ENCODE peak calls at places on chromosomes 3 and 15, in eight cellular contexts. H is CD4-positive, alpha-beta T cell; N is endothelial cell; L is CD8-positive, alpha-beta T cell; Z is esophagus squamous epithelium; Q is upper lobe of right lung; I is adrenal gland; W is natural killer cell. G is an unnamed sample.
A peak's percentile ranks its signal among the peaks of the same experiment; 100 is the strongest.

GRCh38 chr3:29694783-29695182 is 413.9 kb downstream of the RBMS3 start:
- DNase-seq in H (no peak), N (no peak), L (no peak), Z (no peak), Q (no peak), I (no peak), W (no peak), G (peak; percentile 81)

GRCh38 chr3:16289144-16289889 is 24.3 kb downstream of the OXNAD1 start:
- DNase-seq in H (no peak), N (no peak), L (no peak), Z (no peak), Q (no peak), I (no peak), W (no peak), G (no peak)

GRCh38 chr3:23648965-23649328 is 156.8 kb upstream of the UBE2E1 start:
- DNase-seq in H (no peak), N (no peak), L (no peak), Z (no peak), Q (no peak), I (peak; percentile 31), W (no peak), G (no peak)

GRCh38 chr3:29279830-29280229 is 1.0 kb upstream of the RBMS3 start:
- DNase-seq in H (no peak), N (no peak), L (no peak), Z (no peak), Q (no peak), I (no peak), W (no peak), G (no peak)

GRCh38 chr15:64096486-64097431 is 977 bp downstream of the SNX1 start:
- DNase-seq in H (no peak), N (no peak), L (no peak), Z (no peak), Q (no peak), I (no peak), W (no peak), G (peak; percentile 52)

GRCh38 chr3:189493271-189493670 is 137.9 kb upstream of the TP63 start:
- DNase-seq in H (no peak), N (no peak), L (no peak), Z (no peak), Q (no peak), I (no peak), W (no peak), G (no peak)

GRCh38 chr3:114223146-114223545 is 14.2 kb downstream of the ZNF80 start:
- DNase-seq in H (no peak), N (no peak), L (no peak), Z (no peak), Q (no peak), I (no peak), W (no peak), G (no peak)

GRCh38 chr15:60814062-60814461 is 335.1 kb upstream of the ICE2 start:
- DNase-seq in H (no peak), N (no peak), L (no peak), Z (no peak), Q (no peak), I (no peak), W (no peak), G (no peak)

GRCh38 chr3:31802981-31803380 is 178.1 kb downstream of the OSBPL10 start:
- DNase-seq in H (no peak), N (no peak), L (no peak), Z (no peak), Q (no peak), I (no peak), W (no peak), G (no peak)

GRCh38 chr3:54792584-54792983 is 135.3 kb downstream of the LRTM1 start:
- DNase-seq in H (no peak), N (no peak), L (no peak), Z (no peak), Q (no peak), I (no peak), W (no peak), G (no peak)

GRCh38 chr3:11576453-11576852 is 67.3 kb downstream of the VGLL4 start:
- DNase-seq in H (no peak), N (no peak), L (no peak), Z (no peak), Q (no peak), I (no peak), W (no peak), G (no peak)

GRCh38 chr3:196514350-196514716 is 813 bp downstream of the SMCO1 start:
- DNase-seq in H (no peak), N (no peak), L (no peak), Z (no peak), Q (no peak), I (no peak), W (no peak), G (no peak)

GRCh38 chr15:75178171-75178937 is 23.3 kb upstream of the C15orf39 start:
- DNase-seq in H (no peak), N (peak; percentile 35), L (no peak), Z (no peak), Q (peak; percentile 84), I (peak; percentile 24), W (no peak), G (no peak)

GRCh38 chr3:61725851-61726333 is 164.5 kb downstream of the PTPRG start:
- DNase-seq in H (no peak), N (no peak), L (no peak), Z (no peak), Q (no peak), I (peak; percentile 25), W (no peak), G (no peak)

GRCh38 chr3:16181361-16181760 is 6.9 kb downstream of the GALNT15 start:
- DNase-seq in H (no peak), N (no peak), L (no peak), Z (no peak), Q (peak; percentile 72), I (no peak), W (no peak), G (no peak)

GRCh38 chr3:37974928-37975223 is 15.7 kb upstream of the VILL start:
- DNase-seq in H (no peak), N (no peak), L (no peak), Z (no peak), Q (no peak), I (no peak), W (no peak), G (no peak)

GRCh38 chr3:148873270-148873927 is 8.3 kb downstream of the CPA3 start:
- DNase-seq in H (no peak), N (no peak), L (no peak), Z (no peak), Q (no peak), I (no peak), W (no peak), G (no peak)

GRCh38 chr3:139458348-139458747 is 18.0 kb downstream of the RBP2 start:
- DNase-seq in H (no peak), N (no peak), L (no peak), Z (no peak), Q (no peak), I (no peak), W (no peak), G (no peak)

GRCh38 chr3:139460096-139460495 is 16.2 kb downstream of the RBP2 start:
- DNase-seq in H (no peak), N (no peak), L (no peak), Z (no peak), Q (no peak), I (no peak), W (no peak), G (no peak)

GRCh38 chr3:139456391-139456790 is 19.9 kb downstream of the RBP2 start:
- DNase-seq in H (no peak), N (no peak), L (no peak), Z (no peak), Q (no peak), I (no peak), W (no peak), G (no peak)

GRCh38 chr3:139457066-139457465 is 19.2 kb downstream of the RBP2 start:
- DNase-seq in H (no peak), N (no peak), L (no peak), Z (no peak), Q (no peak), I (no peak), W (no peak), G (peak; percentile 43)

DNA sequence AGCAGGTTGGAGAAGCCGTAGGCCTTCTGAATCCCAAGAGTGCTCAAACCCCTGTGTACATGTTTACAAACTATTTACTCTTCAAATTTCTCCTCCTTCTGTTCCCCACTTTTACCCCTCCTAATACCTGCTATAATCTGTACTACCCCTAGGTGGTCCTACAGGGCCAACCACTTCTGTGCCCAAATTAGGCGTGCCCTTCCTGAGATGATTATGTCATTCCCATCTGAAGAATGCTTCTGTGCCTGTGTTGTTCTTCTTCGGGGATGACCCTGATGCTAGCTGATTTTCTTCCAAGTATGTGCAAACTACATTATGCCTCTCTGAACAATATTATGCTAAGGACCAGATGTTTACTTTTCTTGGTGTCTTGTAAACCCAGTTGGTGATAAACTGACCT is 20.5 kb downstream of the RBP2 start:
- DNase-seq in H (no peak), N (no peak), L (no peak), Z (no peak), Q (no peak), I (no peak), W (no peak), G (no peak)
- TF ChIP-seq CTCF in H (no peak), N (peak; percentile 49), L (no peak), Z (no peak), Q (no peak), I (peak; percentile 25), W (no peak), G (no peak)

GRCh38 chr15:42156266-42156922 is at the start of gene PLA2G4F:
- DNase-seq in H (no peak), N (no peak), L (no peak), Z (no peak), Q (peak; percentile 88), I (no peak), W (no peak), G (no peak)
- TF ChIP-seq CTCF in H (no peak), N (no peak), L (no peak), Z (no peak), Q (no peak), I (no peak), W (no peak), G (no peak)

DNA sequence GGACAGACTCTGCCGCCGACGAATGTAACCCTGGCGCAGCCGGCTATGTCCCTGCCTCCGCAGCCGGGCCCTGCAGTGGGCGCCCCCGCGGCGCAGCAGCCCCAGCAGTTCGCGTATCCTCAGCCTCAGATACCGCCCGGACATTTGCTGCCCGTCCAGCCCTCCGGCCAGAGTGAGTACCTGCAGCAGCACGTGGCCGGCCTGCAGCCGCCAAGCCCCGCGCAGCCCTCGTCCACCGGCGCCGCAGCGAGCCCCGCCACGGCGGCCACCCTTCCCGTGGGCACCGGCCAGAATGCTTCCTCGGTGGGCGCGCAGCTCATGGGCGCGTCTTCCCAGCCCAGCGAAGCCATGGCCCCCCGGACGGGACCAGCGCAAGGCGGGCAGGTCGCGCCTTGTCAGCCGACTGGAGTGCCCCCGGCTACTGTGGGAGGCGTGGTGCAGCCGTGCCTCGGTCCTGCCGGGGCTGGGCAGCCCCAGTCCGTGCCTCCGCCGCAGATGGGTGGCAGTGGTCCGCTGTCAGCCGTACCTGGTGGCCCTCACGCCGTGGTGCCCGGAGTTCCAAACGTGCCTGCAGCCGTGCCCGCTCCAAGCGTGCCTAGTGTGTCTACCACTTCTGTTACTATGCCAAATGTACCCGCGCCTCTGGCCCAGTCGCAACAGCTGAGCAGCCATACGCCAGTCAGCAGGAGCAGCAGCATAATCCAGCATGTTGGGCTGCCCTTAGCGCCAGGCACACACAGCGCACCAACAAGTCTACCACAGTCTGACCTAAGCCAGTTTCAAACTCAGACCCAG is 2.4 kb downstream of the TSC22D2 start:
- DNase-seq in H (peak; percentile 4), N (peak; percentile 15), L (peak; percentile 34), Z (no peak), Q (peak; percentile 71), I (peak; percentile 58), W (peak; percentile 35), G (no peak)
- TF ChIP-seq CTCF in H (no peak), N (peak; percentile 19), L (no peak), Z (no peak), Q (no peak), I (no peak), W (no peak), G (no peak)

GRCh38 chr3:172911142-172911541 is 160.6 kb downstream of the ECT2 start:
- DNase-seq in H (no peak), N (no peak), L (no peak), Z (no peak), Q (no peak), I (no peak), W (no peak), G (no peak)
- TF ChIP-seq CTCF in H (no peak), N (no peak), L (no peak), Z (no peak), Q (no peak), I (no peak), W (no peak), G (no peak)

G was measured in RWPE1.